ENCODE peak calls at places on chromosomes 12 and 14, in nine cellular contexts. Q is WERI-Rb-1; P is CD8-positive, alpha-beta T cell; S is HL-60; U is left ventricle myocardium inferior; J is body of pancreas; Y is heart right ventricle; H is HepG2; K is tibial nerve. G is an unnamed sample.
A peak's percentile ranks its signal among the peaks of the same experiment; 100 is the strongest.

GRCh38 chr14:91317381-91318313 is 73.1 kb upstream of the GPR68 start:
- DNase-seq in U (peak; percentile 82), P (peak; percentile 88), Q (no peak), J (peak; percentile 65), S (peak; percentile 85), H (no peak), K (no peak), Y (peak; percentile 87), G (peak; percentile 65)

GRCh38 chr14:22982477-22983245 is at the start of gene AJUBA:
- DNase-seq in S (peak; percentile 84), P (peak; percentile 76), Q (peak; percentile 86), K (peak; percentile 81), J (peak; percentile 87), H (peak; percentile 98), U (peak; percentile 93), Y (peak; percentile 91), G (peak; percentile 72)

GRCh38 chr12:22101749-22102243 is 55.8 kb downstream of the CMAS start:
- DNase-seq in P (no peak), U (no peak), K (peak; percentile 15), Y (no peak), H (no peak), S (no peak), J (peak; percentile 24), Q (no peak), G (peak; percentile 97)

GRCh38 chr12:54321363-54321762 is 3.6 kb upstream of the COPZ1 start:
- DNase-seq in Y (no peak), Q (no peak), J (no peak), S (no peak), U (no peak), K (no peak), P (no peak), H (no peak), G (no peak)

GRCh38 chr12:27841392-27841882 is 61.4 kb upstream of the MANSC4 start:
- DNase-seq in U (no peak), J (no peak), S (no peak), Y (no peak), H (no peak), P (no peak), Q (no peak), K (no peak), G (no peak)

GRCh38 chr14:97827746-97828145 is 1030.6 kb downstream of the VRK1 start:
- DNase-seq in Y (no peak), J (no peak), Q (no peak), P (no peak), U (no peak), K (no peak), H (no peak), S (no peak), G (peak; percentile 89)

GRCh38 chr12:64900540-64900939 is 76.1 kb downstream of the TBC1D30 start:
- DNase-seq in U (no peak), J (no peak), S (no peak), Y (no peak), Q (no peak), H (no peak), K (no peak), P (no peak), G (peak; percentile 80)

GRCh38 chr14:26281280-26281998 is 316.4 kb downstream of the NOVA1 start:
- DNase-seq in P (no peak), U (no peak), Q (no peak), Y (no peak), J (no peak), S (no peak), H (peak; percentile 66), K (no peak), G (peak; percentile 83)

GRCh38 chr14:61280526-61281185 is 482 bp downstream of the TMEM30B start:
- DNase-seq in H (no peak), K (peak; percentile 38), Q (no peak), S (no peak), P (peak; percentile 73), J (peak; percentile 79), Y (peak; percentile 66), U (peak; percentile 62), G (peak; percentile 59)

GRCh38 chr12:53618340-53618739 is 7.8 kb downstream of the ATF7 start:
- DNase-seq in U (no peak), S (no peak), P (no peak), Q (no peak), Y (no peak), H (no peak), J (no peak), K (no peak), G (no peak)

GRCh38 chr12:84551373-84551772 is 361.2 kb downstream of the SLC6A15 start:
- DNase-seq in S (no peak), Q (no peak), K (no peak), J (no peak), Y (no peak), P (no peak), U (no peak), H (no peak), G (no peak)

GRCh38 chr14:72024043-72024407 is 91.8 kb downstream of the RGS6 start:
- DNase-seq in Y (no peak), H (peak; percentile 24), J (peak; percentile 42), U (no peak), K (no peak), S (peak; percentile 1), Q (peak; percentile 60), P (peak; percentile 22), G (peak; percentile 35)

GRCh38 chr14:49586673-49587460 is 687 bp upstream of the RPS29 start:
- DNase-seq in U (no peak), Q (peak; percentile 38), Y (peak; percentile 20), K (no peak), H (peak; percentile 52), J (no peak), S (peak; percentile 60), P (peak; percentile 38), G (peak; percentile 76)

GRCh38 chr12:55925870-55926737 is 1.6 kb downstream of the PYM1 start:
- DNase-seq in Q (no peak), J (no peak), H (no peak), Y (no peak), S (no peak), K (no peak), U (no peak), P (no peak), G (no peak)

GRCh38 chr12:115185529-115185928 is 501.6 kb upstream of the TBX3 start:
- DNase-seq in S (no peak), P (no peak), H (no peak), J (no peak), K (no peak), Y (no peak), Q (no peak), U (no peak), G (no peak)

GRCh38 chr14:77126461-77126990 is 15.1 kb downstream of the ZDHHC22 start:
- DNase-seq in Q (no peak), P (no peak), U (no peak), J (no peak), H (no peak), S (no peak), Y (no peak), K (no peak), G (no peak)

GRCh38 chr12:93229494-93230310 is 148.0 kb upstream of the NUDT4 start:
- DNase-seq in P (no peak), S (no peak), U (no peak), Q (no peak), Y (no peak), H (peak; percentile 48), J (no peak), K (no peak), G (peak; percentile 96)

GRCh38 chr14:104931771-104932675 is 7.3 kb downstream of the PLD4 start:
- DNase-seq in K (peak; percentile 11), Q (no peak), S (no peak), U (peak; percentile 15), Y (no peak), J (no peak), H (no peak), P (no peak), G (no peak)

GRCh38 chr12:56461235-56462159 is 6.9 kb upstream of the SPRYD4 start:
- DNase-seq in S (no peak), J (no peak), Q (no peak), Y (no peak), U (no peak), K (no peak), H (peak; percentile 67), P (no peak), G (peak; percentile 54)

GRCh38 chr12:120263725-120264040 is 1.8 kb downstream of the PXN start:
- DNase-seq in S (no peak), U (no peak), Q (no peak), P (no peak), K (no peak), J (no peak), Y (no peak), H (no peak), G (no peak)

GRCh38 chr14:61255968-61256367 is 25.2 kb downstream of the TMEM30B start:
- DNase-seq in S (no peak), U (no peak), P (no peak), Q (no peak), J (no peak), H (no peak), Y (no peak), K (no peak), G (no peak)

GRCh38 chr12:116964740-116965090 is 54.0 kb downstream of the FBXW8 start:
- DNase-seq in H (no peak), J (no peak), U (no peak), Q (no peak), K (no peak), P (no peak), Y (no peak), S (no peak), G (no peak)

GRCh38 chr14:68363401-68363800 is 429.5 kb downstream of the ZFP36L1 start:
- DNase-seq in Y (no peak), K (no peak), U (no peak), J (no peak), Q (peak; percentile 54), S (no peak), P (no peak), H (no peak), G (no peak)
- H3K4me3 ChIP-seq in Y (no peak overlapping the region), K (no peak overlapping the region), U (no peak overlapping the region), J (no peak overlapping the region), Q (no peak overlapping the region), S (no peak overlapping the region), P (no peak overlapping the region), H (no peak overlapping the region), G (no peak overlapping the region)

GRCh38 chr14:101877766-101878165 is 86.6 kb upstream of the DYNC1H1 start:
- DNase-seq in S (no peak), Y (no peak), K (no peak), H (no peak), Q (no peak), P (no peak), J (no peak), U (no peak), G (no peak)
- TF ChIP-seq CTCF in S (no peak), Y (no peak), K (no peak), H (no peak), Q (no peak), P (no peak), J (no peak), U (no peak), G (no peak)

GRCh38 chr14:93975791-93976476 is 436 bp downstream of the ASB2 start:
- DNase-seq in S (no peak), P (no peak), Y (no peak), Q (no peak), U (no peak), K (no peak), H (no peak), J (no peak), G (no peak)
- H3K27me3 ChIP-seq in S (no peaks in the 10 kb centered on the region), P (no peaks in the 10 kb centered on the region), Y (no peaks in the 10 kb centered on the region), Q (peaks cover 46% of the 10 kb centered on the region), U (no peaks in the 10 kb centered on the region), K (no peaks in the 10 kb centered on the region), H (peaks cover 12% of the 10 kb centered on the region), J (no peaks in the 10 kb centered on the region), G (no peaks in the 10 kb centered on the region)

DNA sequence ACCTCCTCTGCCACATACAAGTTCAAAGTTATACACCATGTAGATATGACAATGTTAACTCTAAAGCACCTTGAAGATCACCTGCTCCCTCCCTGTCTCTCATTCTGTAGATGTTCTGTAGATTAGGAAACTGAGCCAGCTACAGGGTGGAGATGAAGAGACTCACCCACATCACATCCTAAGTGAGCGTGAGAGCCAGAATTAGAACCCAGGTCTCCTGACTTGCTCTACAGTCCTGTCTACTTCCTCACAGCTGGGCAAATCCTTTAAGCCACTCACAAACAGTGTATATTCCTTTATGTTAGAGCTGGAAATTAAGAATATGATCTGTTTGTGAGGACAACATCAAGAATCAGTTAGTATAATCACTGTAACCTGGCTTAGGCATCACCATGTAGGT is 1.8 kb downstream of the APPL2 start:
- DNase-seq in Q (no peak), U (no peak), Y (no peak), J (no peak), H (no peak), P (no peak), K (no peak), S (no peak), G (no peak)
- H3K4me3 ChIP-seq in Q (no peak overlapping the region), U (peak overlapping the region; percentile 91), Y (no peak overlapping the region), J (no peak overlapping the region), H (peak overlapping the region; percentile 84), P (no peak overlapping the region), K (peak overlapping the region; percentile 94), S (no peak overlapping the region), G (no peak overlapping the region)

G was measured in bronchial epithelial cell.